ENCODE peak calls at places on chromosomes 2 and 18, in ten cellular contexts. One of them, this sample, is unnamed.

GRCh38 chr2:8407332-8407731 is 274.5 kb upstream of the ID2 start:
- DNase-seq in ecto neural progenitor cell: no peak
- DNase-seq in ELR: no peak
- DNase-seq in stimulated activated CD4-positive, alpha-beta T cell treated with anti-CD3 and anti-CD28 coated beads, Interleukin-2, amount 100 ng/mL, for 48 hours: no peak
- DNase-seq in aorta: no peak
- DNase-seq in astrocyte of the spinal cord: no peak
- DNase-seq in MCF 10A: no peak
- DNase-seq in NCI-H446 treated with DMSO at 0.1 percent for 48 hours: no peak
- DNase-seq in right atrium auricular region: no peak
- DNase-seq in left cardiac atrium: no peak
- DNase-seq in this sample: no peak

GRCh38 chr2:126698991-126699390 is 43.0 kb downstream of the GYPC start:
- DNase-seq in ecto neural progenitor cell: no peak
- DNase-seq in ELR: no peak
- DNase-seq in stimulated activated CD4-positive, alpha-beta T cell treated with anti-CD3 and anti-CD28 coated beads, Interleukin-2, amount 100 ng/mL, for 48 hours: no peak
- DNase-seq in aorta: no peak
- DNase-seq in astrocyte of the spinal cord: no peak
- DNase-seq in MCF 10A: no peak
- DNase-seq in NCI-H446 treated with DMSO at 0.1 percent for 48 hours: no peak
- DNase-seq in right atrium auricular region: no peak
- DNase-seq in left cardiac atrium: no peak
- DNase-seq in this sample: no peak

GRCh38 chr2:54099834-54100595 is 15.4 kb upstream of the ACYP2 start:
- DNase-seq in ecto neural progenitor cell: no peak
- DNase-seq in ELR: no peak
- DNase-seq in stimulated activated CD4-positive, alpha-beta T cell treated with anti-CD3 and anti-CD28 coated beads, Interleukin-2, amount 100 ng/mL, for 48 hours: no peak
- DNase-seq in aorta: no peak
- DNase-seq in astrocyte of the spinal cord: no peak
- DNase-seq in MCF 10A: no peak
- DNase-seq in NCI-H446 treated with DMSO at 0.1 percent for 48 hours: no peak
- DNase-seq in right atrium auricular region: no peak
- DNase-seq in left cardiac atrium: no peak
- DNase-seq in this sample: no peak

GRCh38 chr2:174667461-174667860 is 69.9 kb upstream of the WIPF1 start:
- DNase-seq in ecto neural progenitor cell: no peak
- DNase-seq in ELR: no peak
- DNase-seq in stimulated activated CD4-positive, alpha-beta T cell treated with anti-CD3 and anti-CD28 coated beads, Interleukin-2, amount 100 ng/mL, for 48 hours: no peak
- DNase-seq in aorta: peak; percentile 54
- DNase-seq in astrocyte of the spinal cord: no peak
- DNase-seq in MCF 10A: no peak
- DNase-seq in NCI-H446 treated with DMSO at 0.1 percent for 48 hours: no peak
- DNase-seq in right atrium auricular region: no peak
- DNase-seq in left cardiac atrium: no peak
- DNase-seq in this sample: no peak

GRCh38 chr2:17313261-17313660 is 205.0 kb downstream of the RAD51AP2 start:
- DNase-seq in ecto neural progenitor cell: no peak
- DNase-seq in ELR: no peak
- DNase-seq in stimulated activated CD4-positive, alpha-beta T cell treated with anti-CD3 and anti-CD28 coated beads, Interleukin-2, amount 100 ng/mL, for 48 hours: no peak
- DNase-seq in aorta: no peak
- DNase-seq in astrocyte of the spinal cord: no peak
- DNase-seq in MCF 10A: no peak
- DNase-seq in NCI-H446 treated with DMSO at 0.1 percent for 48 hours: no peak
- DNase-seq in right atrium auricular region: no peak
- DNase-seq in left cardiac atrium: no peak
- DNase-seq in this sample: no peak

GRCh38 chr2:30548386-30548785 is 101.3 kb downstream of the LCLAT1 start:
- DNase-seq in ecto neural progenitor cell: no peak
- DNase-seq in ELR: no peak
- DNase-seq in stimulated activated CD4-positive, alpha-beta T cell treated with anti-CD3 and anti-CD28 coated beads, Interleukin-2, amount 100 ng/mL, for 48 hours: no peak
- DNase-seq in aorta: no peak
- DNase-seq in astrocyte of the spinal cord: no peak
- DNase-seq in MCF 10A: no peak
- DNase-seq in NCI-H446 treated with DMSO at 0.1 percent for 48 hours: no peak
- DNase-seq in right atrium auricular region: no peak
- DNase-seq in left cardiac atrium: no peak
- DNase-seq in this sample: no peak

GRCh38 chr2:155250800-155251199 is 552.3 kb downstream of the KCNJ3 start:
- DNase-seq in ecto neural progenitor cell: no peak
- DNase-seq in ELR: no peak
- DNase-seq in stimulated activated CD4-positive, alpha-beta T cell treated with anti-CD3 and anti-CD28 coated beads, Interleukin-2, amount 100 ng/mL, for 48 hours: no peak
- DNase-seq in aorta: no peak
- DNase-seq in astrocyte of the spinal cord: no peak
- DNase-seq in MCF 10A: peak; percentile 28
- DNase-seq in NCI-H446 treated with DMSO at 0.1 percent for 48 hours: peak; percentile 66
- DNase-seq in right atrium auricular region: no peak
- DNase-seq in left cardiac atrium: no peak
- DNase-seq in this sample: no peak

GRCh38 chr2:121242976-121243375 is 42.0 kb downstream of the TFCP2L1 start:
- DNase-seq in ecto neural progenitor cell: no peak
- DNase-seq in ELR: no peak
- DNase-seq in stimulated activated CD4-positive, alpha-beta T cell treated with anti-CD3 and anti-CD28 coated beads, Interleukin-2, amount 100 ng/mL, for 48 hours: no peak
- DNase-seq in aorta: no peak
- DNase-seq in astrocyte of the spinal cord: no peak
- DNase-seq in MCF 10A: no peak
- DNase-seq in NCI-H446 treated with DMSO at 0.1 percent for 48 hours: no peak
- DNase-seq in right atrium auricular region: no peak
- DNase-seq in left cardiac atrium: no peak
- DNase-seq in this sample: peak; percentile 60

GRCh38 chr2:179441551-179441950 is 176.9 kb upstream of the SESTD1 start:
- DNase-seq in ecto neural progenitor cell: no peak
- DNase-seq in ELR: no peak
- DNase-seq in stimulated activated CD4-positive, alpha-beta T cell treated with anti-CD3 and anti-CD28 coated beads, Interleukin-2, amount 100 ng/mL, for 48 hours: no peak
- DNase-seq in aorta: no peak
- DNase-seq in astrocyte of the spinal cord: no peak
- DNase-seq in MCF 10A: no peak
- DNase-seq in NCI-H446 treated with DMSO at 0.1 percent for 48 hours: no peak
- DNase-seq in right atrium auricular region: no peak
- DNase-seq in left cardiac atrium: no peak
- DNase-seq in this sample: no peak

GRCh38 chr18:37864122-37864521 is 298.5 kb upstream of the CELF4 start:
- DNase-seq in ecto neural progenitor cell: no peak
- DNase-seq in ELR: no peak
- DNase-seq in stimulated activated CD4-positive, alpha-beta T cell treated with anti-CD3 and anti-CD28 coated beads, Interleukin-2, amount 100 ng/mL, for 48 hours: no peak
- DNase-seq in aorta: no peak
- DNase-seq in astrocyte of the spinal cord: no peak
- DNase-seq in MCF 10A: no peak
- DNase-seq in NCI-H446 treated with DMSO at 0.1 percent for 48 hours: no peak
- DNase-seq in right atrium auricular region: no peak
- DNase-seq in left cardiac atrium: no peak
- DNase-seq in this sample: no peak

GRCh38 chr18:47903809-47904208 is 26.6 kb downstream of the SMAD2 start:
- DNase-seq in ecto neural progenitor cell: no peak
- DNase-seq in ELR: no peak
- DNase-seq in stimulated activated CD4-positive, alpha-beta T cell treated with anti-CD3 and anti-CD28 coated beads, Interleukin-2, amount 100 ng/mL, for 48 hours: no peak
- DNase-seq in aorta: no peak
- DNase-seq in astrocyte of the spinal cord: no peak
- DNase-seq in MCF 10A: no peak
- DNase-seq in NCI-H446 treated with DMSO at 0.1 percent for 48 hours: no peak
- DNase-seq in right atrium auricular region: no peak
- DNase-seq in left cardiac atrium: no peak
- DNase-seq in this sample: no peak

GRCh38 chr2:39436592-39437521 is at the start of gene MAP4K3:
- DNase-seq in ecto neural progenitor cell: peak; percentile 97
- DNase-seq in ELR: peak; percentile 97
- DNase-seq in stimulated activated CD4-positive, alpha-beta T cell treated with anti-CD3 and anti-CD28 coated beads, Interleukin-2, amount 100 ng/mL, for 48 hours: peak; percentile 77
- DNase-seq in aorta: peak; percentile 95
- DNase-seq in astrocyte of the spinal cord: peak; percentile 95
- DNase-seq in MCF 10A: peak; percentile 95
- DNase-seq in NCI-H446 treated with DMSO at 0.1 percent for 48 hours: peak; percentile 88
- DNase-seq in right atrium auricular region: peak; percentile 90
- DNase-seq in left cardiac atrium: peak; percentile 94
- DNase-seq in this sample: peak; percentile 96

GRCh38 chr2:229273384-229274338 is 2.6 kb upstream of the PID1 start:
- DNase-seq in ecto neural progenitor cell: peak; percentile 62
- DNase-seq in ELR: peak; percentile 92
- DNase-seq in stimulated activated CD4-positive, alpha-beta T cell treated with anti-CD3 and anti-CD28 coated beads, Interleukin-2, amount 100 ng/mL, for 48 hours: no peak
- DNase-seq in aorta: peak; percentile 51
- DNase-seq in astrocyte of the spinal cord: peak; percentile 86
- DNase-seq in MCF 10A: peak; percentile 94
- DNase-seq in NCI-H446 treated with DMSO at 0.1 percent for 48 hours: peak; percentile 1
- DNase-seq in right atrium auricular region: no peak
- DNase-seq in left cardiac atrium: no peak
- DNase-seq in this sample: no peak

GRCh38 chr2:9226458-9227380 is 20.1 kb downstream of the ASAP2 start:
- DNase-seq in ecto neural progenitor cell: no peak
- DNase-seq in ELR: no peak
- DNase-seq in stimulated activated CD4-positive, alpha-beta T cell treated with anti-CD3 and anti-CD28 coated beads, Interleukin-2, amount 100 ng/mL, for 48 hours: no peak
- DNase-seq in aorta: no peak
- DNase-seq in astrocyte of the spinal cord: no peak
- DNase-seq in MCF 10A: no peak
- DNase-seq in NCI-H446 treated with DMSO at 0.1 percent for 48 hours: no peak
- DNase-seq in right atrium auricular region: peak; percentile 54
- DNase-seq in left cardiac atrium: no peak
- DNase-seq in this sample: peak; percentile 41

GRCh38 chr2:42129487-42129852 is 39.7 kb upstream of the EML4 start:
- DNase-seq in ecto neural progenitor cell: no peak
- DNase-seq in ELR: no peak
- DNase-seq in stimulated activated CD4-positive, alpha-beta T cell treated with anti-CD3 and anti-CD28 coated beads, Interleukin-2, amount 100 ng/mL, for 48 hours: no peak
- DNase-seq in aorta: no peak
- DNase-seq in astrocyte of the spinal cord: no peak
- DNase-seq in MCF 10A: no peak
- DNase-seq in NCI-H446 treated with DMSO at 0.1 percent for 48 hours: no peak
- DNase-seq in right atrium auricular region: no peak
- DNase-seq in left cardiac atrium: no peak
- DNase-seq in this sample: no peak

GRCh38 chr18:39596216-39596615 is 2030.6 kb upstream of the CELF4 start:
- DNase-seq in ecto neural progenitor cell: no peak
- DNase-seq in ELR: no peak
- DNase-seq in stimulated activated CD4-positive, alpha-beta T cell treated with anti-CD3 and anti-CD28 coated beads, Interleukin-2, amount 100 ng/mL, for 48 hours: no peak
- DNase-seq in aorta: no peak
- DNase-seq in astrocyte of the spinal cord: no peak
- DNase-seq in MCF 10A: no peak
- DNase-seq in NCI-H446 treated with DMSO at 0.1 percent for 48 hours: no peak
- DNase-seq in right atrium auricular region: no peak
- DNase-seq in left cardiac atrium: no peak
- DNase-seq in this sample: no peak

GRCh38 chr2:117785740-117786139 is 28.8 kb upstream of the DDX18 start:
- DNase-seq in ecto neural progenitor cell: no peak
- DNase-seq in ELR: peak; percentile 63
- DNase-seq in stimulated activated CD4-positive, alpha-beta T cell treated with anti-CD3 and anti-CD28 coated beads, Interleukin-2, amount 100 ng/mL, for 48 hours: peak; percentile 26
- DNase-seq in aorta: no peak
- DNase-seq in astrocyte of the spinal cord: peak; percentile 52
- DNase-seq in MCF 10A: peak; percentile 72
- DNase-seq in NCI-H446 treated with DMSO at 0.1 percent for 48 hours: peak; percentile 2
- DNase-seq in right atrium auricular region: no peak
- DNase-seq in left cardiac atrium: no peak
- DNase-seq in this sample: no peak

This sample was measured in posterior vena cava.